ENCODE peak calls at places on chromosomes 4 and X, in four cellular contexts. E is left ventricle myocardium superior, B is GM23248, I is Karpas-422. W is an unnamed sample.

GRCh38 chrX:4043951-4044350 is 330.5 kb upstream of the PRKX start:
- DNase-seq in I (no peak), E (no peak), B (no peak), W (no peak)

GRCh38 chrX:139881130-139881529 is 51.7 kb downstream of the ATP11C start:
- DNase-seq in I (no peak), E (no peak), B (peak; percentile 64), W (no peak)

GRCh38 chr4:177441061-177441802 is 1.0 kb downstream of the AGA start:
- DNase-seq in E (no peak), I (peak; percentile 54), B (peak; percentile 41), W (peak; percentile 87)

GRCh38 chr4:102792361-102792936 is 31.7 kb upstream of the MANBA start:
- DNase-seq in I (no peak), B (no peak), E (no peak), W (no peak)

GRCh38 chr4:137370206-137370633 is 162.1 kb downstream of the PCDH18 start:
- DNase-seq in B (peak; percentile 71), I (no peak), E (no peak), W (no peak)

GRCh38 chrX:33183366-33183765 is 28.0 kb downstream of the DMD start:
- DNase-seq in B (no peak), E (peak; percentile 31), I (peak; percentile 86), W (no peak)

GRCh38 chrX:12497832-12498591 is 293.2 kb upstream of the PRPS2 start:
- DNase-seq in I (peak; percentile 81), E (no peak), B (no peak), W (peak; percentile 14)

GRCh38 chrX:154603438-154604430 is 15.3 kb downstream of the CTAG1B start:
- DNase-seq in E (no peak), I (peak; percentile 11), B (peak; percentile 85), W (peak; percentile 7)

GRCh38 chr4:10051536-10052135 is 30.3 kb upstream of the SLC2A9 start:
- DNase-seq in I (no peak), B (no peak), E (no peak), W (no peak)

GRCh38 chr4:117134386-117134785 is 49.0 kb upstream of the TRAM1L1 start:
- DNase-seq in I (peak; percentile 57), B (peak; percentile 58), E (no peak), W (peak; percentile 42)

GRCh38 chrX:124736553-124737240 is 390.3 kb downstream of the SH2D1A start:
- DNase-seq in I (no peak), E (no peak), B (no peak), W (no peak)

GRCh38 chr4:108601517-108601916 is 18.9 kb upstream of the RPL34 start:
- DNase-seq in I (no peak), B (no peak), E (no peak), W (no peak)

GRCh38 chrX:129843209-129843458 is 552 bp downstream of the ZDHHC9 start:
- DNase-seq in B (no peak), I (no peak), E (no peak), W (no peak)

GRCh38 chrX:110561036-110561435 is 202.4 kb downstream of the RTL9 start:
- DNase-seq in E (no peak), I (no peak), B (peak; percentile 70), W (no peak)

GRCh38 chrX:13341491-13342101 is 21.7 kb upstream of the ATXN3L start:
- DNase-seq in I (peak; percentile 45), E (no peak), B (no peak), W (peak; percentile 2)

GRCh38 chr4:46999584-46999983 is 6.2 kb upstream of the GABRA4 start:
- DNase-seq in I (no peak), B (peak; percentile 6), E (no peak), W (no peak)

GRCh38 chr4:47741200-47741599 is 96.7 kb downstream of the CORIN start:
- DNase-seq in I (no peak), E (no peak), B (peak; percentile 8), W (peak; percentile 94)

W was measured in NB4.